ENCODE peak calls at places on chromosomes 3 and 15, in ten cellular contexts. One of them, this sample, is unnamed.

GRCh38 chr3:9767418-9767817 is 2.3 kb downstream of the CAMK1 start:
- DNase-seq in astrocyte of the spinal cord: no peak
- DNase-seq in prostate gland: no peak
- DNase-seq in bronchial epithelial cell: no peak
- DNase-seq in heart left ventricle: no peak
- DNase-seq in DND-41: no peak
- DNase-seq in AG09309: no peak
- DNase-seq in ascending aorta: no peak
- DNase-seq in tibial artery: no peak
- DNase-seq in nephron progenitor cell: no peak
- DNase-seq in this sample: no peak

GRCh38 chr15:27067175-27067574 is 96.2 kb downstream of the GABRG3 start:
- DNase-seq in astrocyte of the spinal cord: no peak
- DNase-seq in prostate gland: no peak
- DNase-seq in bronchial epithelial cell: no peak
- DNase-seq in heart left ventricle: no peak
- DNase-seq in DND-41: no peak
- DNase-seq in AG09309: no peak
- DNase-seq in ascending aorta: no peak
- DNase-seq in tibial artery: no peak
- DNase-seq in nephron progenitor cell: no peak
- DNase-seq in this sample: no peak

GRCh38 chr15:100902436-100903190 is 16.5 kb upstream of the LRRK1 start:
- DNase-seq in astrocyte of the spinal cord: peak; percentile 79
- DNase-seq in prostate gland: peak; percentile 97
- DNase-seq in bronchial epithelial cell: peak; percentile 91
- DNase-seq in heart left ventricle: peak; percentile 83
- DNase-seq in DND-41: no peak
- DNase-seq in AG09309: peak; percentile 56
- DNase-seq in ascending aorta: no peak
- DNase-seq in tibial artery: no peak
- DNase-seq in nephron progenitor cell: no peak
- DNase-seq in this sample: no peak

GRCh38 chr15:31252386-31252785 is 74.2 kb upstream of the KLF13 start:
- DNase-seq in astrocyte of the spinal cord: peak; percentile 21
- DNase-seq in prostate gland: no peak
- DNase-seq in bronchial epithelial cell: no peak
- DNase-seq in heart left ventricle: no peak
- DNase-seq in DND-41: no peak
- DNase-seq in AG09309: no peak
- DNase-seq in ascending aorta: no peak
- DNase-seq in tibial artery: no peak
- DNase-seq in nephron progenitor cell: no peak
- DNase-seq in this sample: no peak

GRCh38 chr3:8848696-8849131 is 79.3 kb upstream of the OXTR start:
- DNase-seq in astrocyte of the spinal cord: peak; percentile 84
- DNase-seq in prostate gland: no peak
- DNase-seq in bronchial epithelial cell: peak; percentile 37
- DNase-seq in heart left ventricle: no peak
- DNase-seq in DND-41: no peak
- DNase-seq in AG09309: no peak
- DNase-seq in ascending aorta: no peak
- DNase-seq in tibial artery: no peak
- DNase-seq in nephron progenitor cell: no peak
- DNase-seq in this sample: no peak

GRCh38 chr3:52852419-52852818 is 17.6 kb upstream of the MUSTN1 start:
- DNase-seq in astrocyte of the spinal cord: no peak
- DNase-seq in prostate gland: no peak
- DNase-seq in bronchial epithelial cell: no peak
- DNase-seq in heart left ventricle: no peak
- DNase-seq in DND-41: no peak
- DNase-seq in AG09309: no peak
- DNase-seq in ascending aorta: no peak
- DNase-seq in tibial artery: no peak
- DNase-seq in nephron progenitor cell: no peak
- DNase-seq in this sample: no peak

GRCh38 chr15:70062321-70062956 is 35.3 kb downstream of the TLE3 start:
- DNase-seq in astrocyte of the spinal cord: peak; percentile 96
- DNase-seq in prostate gland: peak; percentile 83
- DNase-seq in bronchial epithelial cell: no peak
- DNase-seq in heart left ventricle: peak; percentile 77
- DNase-seq in DND-41: no peak
- DNase-seq in AG09309: peak; percentile 76
- DNase-seq in ascending aorta: no peak
- DNase-seq in tibial artery: peak; percentile 82
- DNase-seq in nephron progenitor cell: peak; percentile 62
- DNase-seq in this sample: peak; percentile 92

GRCh38 chr3:94159062-94159726 is 96.3 kb downstream of the NSUN3 start:
- DNase-seq in astrocyte of the spinal cord: peak; percentile 77
- DNase-seq in prostate gland: no peak
- DNase-seq in bronchial epithelial cell: peak; percentile 81
- DNase-seq in heart left ventricle: no peak
- DNase-seq in DND-41: no peak
- DNase-seq in AG09309: peak; percentile 5
- DNase-seq in ascending aorta: no peak
- DNase-seq in tibial artery: no peak
- DNase-seq in nephron progenitor cell: no peak
- DNase-seq in this sample: no peak

GRCh38 chr3:170419301-170420087 is 826 bp downstream of the CLDN11 start:
- DNase-seq in astrocyte of the spinal cord: peak; percentile 51
- DNase-seq in prostate gland: no peak
- DNase-seq in bronchial epithelial cell: no peak
- DNase-seq in heart left ventricle: no peak
- DNase-seq in DND-41: no peak
- DNase-seq in AG09309: no peak
- DNase-seq in ascending aorta: no peak
- DNase-seq in tibial artery: no peak
- DNase-seq in nephron progenitor cell: peak; percentile 63
- DNase-seq in this sample: peak; percentile 29

GRCh38 chr15:78162038-78162437 is 12.9 kb downstream of the IDH3A start:
- DNase-seq in astrocyte of the spinal cord: no peak
- DNase-seq in prostate gland: no peak
- DNase-seq in bronchial epithelial cell: no peak
- DNase-seq in heart left ventricle: no peak
- DNase-seq in DND-41: peak; percentile 68
- DNase-seq in AG09309: no peak
- DNase-seq in ascending aorta: no peak
- DNase-seq in tibial artery: no peak
- DNase-seq in nephron progenitor cell: no peak
- DNase-seq in this sample: no peak

GRCh38 chr15:27479232-27480140 is 508.5 kb downstream of the GABRG3 start:
- DNase-seq in astrocyte of the spinal cord: no peak
- DNase-seq in prostate gland: peak; percentile 79
- DNase-seq in bronchial epithelial cell: peak; percentile 96
- DNase-seq in heart left ventricle: no peak
- DNase-seq in DND-41: no peak
- DNase-seq in AG09309: no peak
- DNase-seq in ascending aorta: no peak
- DNase-seq in tibial artery: no peak
- DNase-seq in nephron progenitor cell: no peak
- DNase-seq in this sample: no peak

GRCh38 chr3:14479591-14479990 is 60.6 kb downstream of the GRIP2 start:
- DNase-seq in astrocyte of the spinal cord: no peak
- DNase-seq in prostate gland: no peak
- DNase-seq in bronchial epithelial cell: no peak
- DNase-seq in heart left ventricle: no peak
- DNase-seq in DND-41: no peak
- DNase-seq in AG09309: no peak
- DNase-seq in ascending aorta: no peak
- DNase-seq in tibial artery: no peak
- DNase-seq in nephron progenitor cell: no peak
- DNase-seq in this sample: no peak

GRCh38 chr3:187946981-187947380 is 201.7 kb upstream of the BCL6 start:
- DNase-seq in astrocyte of the spinal cord: no peak
- DNase-seq in prostate gland: no peak
- DNase-seq in bronchial epithelial cell: peak; percentile 49
- DNase-seq in heart left ventricle: no peak
- DNase-seq in DND-41: no peak
- DNase-seq in AG09309: no peak
- DNase-seq in ascending aorta: no peak
- DNase-seq in tibial artery: no peak
- DNase-seq in nephron progenitor cell: no peak
- DNase-seq in this sample: no peak

GRCh38 chr15:69798481-69799315 is 299.0 kb downstream of the TLE3 start:
- DNase-seq in astrocyte of the spinal cord: peak; percentile 65
- DNase-seq in prostate gland: no peak
- DNase-seq in bronchial epithelial cell: no peak
- DNase-seq in heart left ventricle: no peak
- DNase-seq in DND-41: no peak
- DNase-seq in AG09309: no peak
- DNase-seq in ascending aorta: no peak
- DNase-seq in tibial artery: peak; percentile 65
- DNase-seq in nephron progenitor cell: no peak
- DNase-seq in this sample: no peak

GRCh38 chr3:195895078-195895899 is 13.1 kb downstream of the TNK2 start:
- DNase-seq in astrocyte of the spinal cord: no peak
- DNase-seq in prostate gland: no peak
- DNase-seq in bronchial epithelial cell: no peak
- DNase-seq in heart left ventricle: no peak
- DNase-seq in DND-41: peak; percentile 63
- DNase-seq in AG09309: no peak
- DNase-seq in ascending aorta: no peak
- DNase-seq in tibial artery: no peak
- DNase-seq in nephron progenitor cell: peak; percentile 46
- DNase-seq in this sample: no peak

GRCh38 chr3:168047190-168047795 is 48.4 kb downstream of the GOLIM4 start:
- DNase-seq in astrocyte of the spinal cord: peak; percentile 89
- DNase-seq in prostate gland: peak; percentile 37
- DNase-seq in bronchial epithelial cell: peak; percentile 86
- DNase-seq in heart left ventricle: no peak
- DNase-seq in DND-41: no peak
- DNase-seq in AG09309: peak; percentile 68
- DNase-seq in ascending aorta: no peak
- DNase-seq in tibial artery: no peak
- DNase-seq in nephron progenitor cell: no peak
- DNase-seq in this sample: no peak

GRCh38 chr3:105868450-105868744 is 415 bp downstream of the CBLB start:
- DNase-seq in astrocyte of the spinal cord: peak; percentile 59
- DNase-seq in prostate gland: peak; percentile 38
- DNase-seq in bronchial epithelial cell: no peak
- DNase-seq in heart left ventricle: peak; percentile 83
- DNase-seq in DND-41: no peak
- DNase-seq in AG09309: no peak
- DNase-seq in ascending aorta: peak; percentile 11
- DNase-seq in tibial artery: peak; percentile 81
- DNase-seq in nephron progenitor cell: peak; percentile 69
- DNase-seq in this sample: peak; percentile 41

GRCh38 chr3:129428382-129429079 is at the start of gene EFCAB12:
- DNase-seq in astrocyte of the spinal cord: peak; percentile 93
- DNase-seq in prostate gland: peak; percentile 96
- DNase-seq in bronchial epithelial cell: peak; percentile 87
- DNase-seq in heart left ventricle: peak; percentile 98
- DNase-seq in DND-41: no peak
- DNase-seq in AG09309: peak; percentile 72
- DNase-seq in ascending aorta: peak; percentile 83
- DNase-seq in tibial artery: peak; percentile 97
- DNase-seq in nephron progenitor cell: peak; percentile 97
- DNase-seq in this sample: peak; percentile 96
- TF ChIP-seq CTCF in astrocyte of the spinal cord: peak; percentile 4
- TF ChIP-seq CTCF in prostate gland: no peak
- TF ChIP-seq CTCF in bronchial epithelial cell: no peak
- TF ChIP-seq CTCF in heart left ventricle: no peak
- TF ChIP-seq CTCF in DND-41: no peak
- TF ChIP-seq CTCF in AG09309: peak; percentile 2
- TF ChIP-seq CTCF in ascending aorta: no peak
- TF ChIP-seq CTCF in tibial artery: no peak
- TF ChIP-seq CTCF in nephron progenitor cell: no peak
- TF ChIP-seq CTCF in this sample: no peak

GRCh38 chr3:15769256-15769915 is 28.4 kb downstream of the ANKRD28 start:
- DNase-seq in astrocyte of the spinal cord: peak; percentile 35
- DNase-seq in prostate gland: no peak
- DNase-seq in bronchial epithelial cell: peak; percentile 55
- DNase-seq in heart left ventricle: no peak
- DNase-seq in DND-41: no peak
- DNase-seq in AG09309: no peak
- DNase-seq in ascending aorta: no peak
- DNase-seq in tibial artery: no peak
- DNase-seq in nephron progenitor cell: no peak
- DNase-seq in this sample: no peak
- TF ChIP-seq CTCF in astrocyte of the spinal cord: no peak
- TF ChIP-seq CTCF in prostate gland: no peak
- TF ChIP-seq CTCF in bronchial epithelial cell: no peak
- TF ChIP-seq CTCF in heart left ventricle: no peak
- TF ChIP-seq CTCF in DND-41: no peak
- TF ChIP-seq CTCF in AG09309: no peak
- TF ChIP-seq CTCF in ascending aorta: no peak
- TF ChIP-seq CTCF in tibial artery: no peak
- TF ChIP-seq CTCF in nephron progenitor cell: no peak
- TF ChIP-seq CTCF in this sample: no peak

GRCh38 chr3:156536524-156537316 is 18.2 kb downstream of the SSR3 start:
- DNase-seq in astrocyte of the spinal cord: peak; percentile 46
- DNase-seq in prostate gland: no peak
- DNase-seq in bronchial epithelial cell: peak; percentile 18
- DNase-seq in heart left ventricle: no peak
- DNase-seq in DND-41: no peak
- DNase-seq in AG09309: no peak
- DNase-seq in ascending aorta: no peak
- DNase-seq in tibial artery: no peak
- DNase-seq in nephron progenitor cell: no peak
- DNase-seq in this sample: no peak
- TF ChIP-seq CTCF in astrocyte of the spinal cord: no peak
- TF ChIP-seq CTCF in prostate gland: no peak
- TF ChIP-seq CTCF in bronchial epithelial cell: no peak
- TF ChIP-seq CTCF in heart left ventricle: no peak
- TF ChIP-seq CTCF in DND-41: no peak
- TF ChIP-seq CTCF in AG09309: no peak
- TF ChIP-seq CTCF in ascending aorta: no peak
- TF ChIP-seq CTCF in tibial artery: no peak
- TF ChIP-seq CTCF in nephron progenitor cell: no peak
- TF ChIP-seq CTCF in this sample: no peak

GRCh38 chr3:39426321-39426720 is 19.8 kb downstream of the RPSA start:
- DNase-seq in astrocyte of the spinal cord: no peak
- DNase-seq in prostate gland: no peak
- DNase-seq in bronchial epithelial cell: no peak
- DNase-seq in heart left ventricle: no peak
- DNase-seq in DND-41: no peak
- DNase-seq in AG09309: no peak
- DNase-seq in ascending aorta: no peak
- DNase-seq in tibial artery: no peak
- DNase-seq in nephron progenitor cell: no peak
- DNase-seq in this sample: no peak

GRCh38 chr3:39429466-39429865 is 22.9 kb downstream of the RPSA start:
- DNase-seq in astrocyte of the spinal cord: no peak
- DNase-seq in prostate gland: no peak
- DNase-seq in bronchial epithelial cell: no peak
- DNase-seq in heart left ventricle: no peak
- DNase-seq in DND-41: no peak
- DNase-seq in AG09309: no peak
- DNase-seq in ascending aorta: no peak
- DNase-seq in tibial artery: no peak
- DNase-seq in nephron progenitor cell: no peak
- DNase-seq in this sample: no peak

GRCh38 chr3:39423571-39423970 is 17.1 kb downstream of the RPSA start:
- DNase-seq in astrocyte of the spinal cord: no peak
- DNase-seq in prostate gland: no peak
- DNase-seq in bronchial epithelial cell: no peak
- DNase-seq in heart left ventricle: no peak
- DNase-seq in DND-41: no peak
- DNase-seq in AG09309: no peak
- DNase-seq in ascending aorta: no peak
- DNase-seq in tibial artery: no peak
- DNase-seq in nephron progenitor cell: no peak
- DNase-seq in this sample: no peak

GRCh38 chr3:39428745-39429201 is 22.3 kb downstream of the RPSA start:
- DNase-seq in astrocyte of the spinal cord: no peak
- DNase-seq in prostate gland: no peak
- DNase-seq in bronchial epithelial cell: no peak
- DNase-seq in heart left ventricle: peak; percentile 71
- DNase-seq in DND-41: no peak
- DNase-seq in AG09309: no peak
- DNase-seq in ascending aorta: no peak
- DNase-seq in tibial artery: no peak
- DNase-seq in nephron progenitor cell: no peak
- DNase-seq in this sample: no peak

GRCh38 chr3:39427506-39427905 is 21.0 kb downstream of the RPSA start:
- DNase-seq in astrocyte of the spinal cord: no peak
- DNase-seq in prostate gland: no peak
- DNase-seq in bronchial epithelial cell: no peak
- DNase-seq in heart left ventricle: no peak
- DNase-seq in DND-41: no peak
- DNase-seq in AG09309: no peak
- DNase-seq in ascending aorta: no peak
- DNase-seq in tibial artery: no peak
- DNase-seq in nephron progenitor cell: no peak
- DNase-seq in this sample: no peak
- TF ChIP-seq CTCF in astrocyte of the spinal cord: no peak
- TF ChIP-seq CTCF in prostate gland: no peak
- TF ChIP-seq CTCF in bronchial epithelial cell: no peak
- TF ChIP-seq CTCF in heart left ventricle: no peak
- TF ChIP-seq CTCF in DND-41: no peak
- TF ChIP-seq CTCF in AG09309: no peak
- TF ChIP-seq CTCF in ascending aorta: no peak
- TF ChIP-seq CTCF in tibial artery: no peak
- TF ChIP-seq CTCF in nephron progenitor cell: no peak
- TF ChIP-seq CTCF in this sample: no peak

This sample was measured in mesothelial cell of epicardium.